ENCODE peak calls at places on chromosomes 6 and 20, in four cellular contexts. One of them, this sample, is unnamed.

GRCh38 chr6:93786474-93787330 is 367.3 kb upstream of the EPHA7 start:
- DNase-seq in HL-60: no peak
- DNase-seq in K562: no peak
- DNase-seq in GM12878: no peak
- DNase-seq in this sample: no peak

GRCh38 chr6:26494117-26494516 is 6.0 kb upstream of the BTN1A1 start:
- DNase-seq in HL-60: no peak
- DNase-seq in K562: no peak
- DNase-seq in GM12878: no peak
- DNase-seq in this sample: no peak

GRCh38 chr20:12072945-12073245 is 155.2 kb downstream of the BTBD3 start:
- DNase-seq in HL-60: no peak
- DNase-seq in K562: no peak
- DNase-seq in GM12878: no peak
- DNase-seq in this sample: no peak

GRCh38 chr6:97841763-97842162 is 558.7 kb upstream of the MMS22L start:
- DNase-seq in HL-60: no peak
- DNase-seq in K562: no peak
- DNase-seq in GM12878: no peak
- DNase-seq in this sample: no peak

GRCh38 chr20:56826971-56827645 is 198.0 kb downstream of the TFAP2C start:
- DNase-seq in HL-60: no peak
- DNase-seq in K562: no peak
- DNase-seq in GM12878: no peak
- DNase-seq in this sample: no peak

GRCh38 chr6:41638801-41639555 is 710 bp downstream of the MDFI start:
- DNase-seq in HL-60: no peak
- DNase-seq in K562: no peak
- DNase-seq in GM12878: no peak
- DNase-seq in this sample: no peak

GRCh38 chr20:51233345-51233744 is 210.4 kb upstream of the KCNG1 start:
- DNase-seq in HL-60: no peak
- DNase-seq in K562: no peak
- DNase-seq in GM12878: no peak
- DNase-seq in this sample: no peak

GRCh38 chr6:85677243-85677956 is 34.7 kb upstream of the SYNCRIP start:
- DNase-seq in HL-60: no peak
- DNase-seq in K562: no peak
- DNase-seq in GM12878: no peak
- DNase-seq in this sample: no peak

GRCh38 chr6:39517763-39518162 is 195.3 kb upstream of the KCNK16 start:
- DNase-seq in HL-60: no peak
- DNase-seq in K562: no peak
- DNase-seq in GM12878: no peak
- DNase-seq in this sample: no peak

GRCh38 chr6:36852481-36853147 is 13.4 kb upstream of the CPNE5 start:
- DNase-seq in HL-60: peak; percentile 38
- DNase-seq in K562: no peak
- DNase-seq in GM12878: no peak
- DNase-seq in this sample: no peak

GRCh38 chr6:19413323-19413722 is 423.8 kb upstream of the ID4 start:
- DNase-seq in HL-60: no peak
- DNase-seq in K562: no peak
- DNase-seq in GM12878: no peak
- DNase-seq in this sample: no peak

GRCh38 chr20:36571564-36572504 is 1.6 kb upstream of the TGIF2 start:
- DNase-seq in HL-60: no peak
- DNase-seq in K562: peak; percentile 70
- DNase-seq in GM12878: no peak
- DNase-seq in this sample: no peak

GRCh38 chr20:63542696-63543095 is 4.9 kb downstream of the SRMS start:
- DNase-seq in HL-60: no peak
- DNase-seq in K562: no peak
- DNase-seq in GM12878: no peak
- DNase-seq in this sample: peak; percentile 88

GRCh38 chr6:34129753-34130152 is 16.1 kb downstream of the GRM4 start:
- DNase-seq in HL-60: no peak
- DNase-seq in K562: no peak
- DNase-seq in GM12878: no peak
- DNase-seq in this sample: no peak

GRCh38 chr20:49742948-49743347 is 29.3 kb upstream of the B4GALT5 start:
- DNase-seq in HL-60: no peak
- DNase-seq in K562: no peak
- DNase-seq in GM12878: no peak
- DNase-seq in this sample: no peak

GRCh38 chr20:42531675-42531985 is 658.1 kb downstream of the PTPRT start:
- DNase-seq in HL-60: peak; percentile 17
- DNase-seq in K562: no peak
- DNase-seq in GM12878: no peak
- DNase-seq in this sample: no peak

GRCh38 chr20:20513720-20514119 is 145.8 kb downstream of the INSM1 start:
- DNase-seq in HL-60: no peak
- DNase-seq in K562: no peak
- DNase-seq in GM12878: no peak
- DNase-seq in this sample: no peak

GRCh38 chr6:56752009-56752408 is 109.3 kb upstream of the DST start:
- DNase-seq in HL-60: no peak
- DNase-seq in K562: no peak
- DNase-seq in GM12878: no peak
- DNase-seq in this sample: no peak

GRCh38 chr6:56746767-56747504 is 104.2 kb upstream of the DST start:
- DNase-seq in HL-60: no peak
- DNase-seq in K562: no peak
- DNase-seq in GM12878: no peak
- DNase-seq in this sample: no peak

GRCh38 chr6:56751604-56752003 is 108.9 kb upstream of the DST start:
- DNase-seq in HL-60: no peak
- DNase-seq in K562: no peak
- DNase-seq in GM12878: no peak
- DNase-seq in this sample: no peak

GRCh38 chr6:56752534-56752933 is 109.8 kb upstream of the DST start:
- DNase-seq in HL-60: no peak
- DNase-seq in K562: no peak
- DNase-seq in GM12878: no peak
- DNase-seq in this sample: no peak

GRCh38 chr6:56749632-56750151 is 107.0 kb upstream of the DST start:
- DNase-seq in HL-60: no peak
- DNase-seq in K562: no peak
- DNase-seq in GM12878: no peak
- DNase-seq in this sample: no peak
- TF ChIP-seq SPI1 in HL-60: no peak
- TF ChIP-seq SPI1 in K562: no peak
- TF ChIP-seq SPI1 in GM12878: no peak
- TF ChIP-seq SPI1 in this sample: no peak

GRCh38 chr6:3984494-3984893 is 94.4 kb downstream of the FAM217A start:
- DNase-seq in HL-60: no peak
- DNase-seq in K562: no peak
- DNase-seq in GM12878: no peak
- DNase-seq in this sample: no peak

GRCh38 chr6:3987072-3987471 is 91.9 kb downstream of the FAM217A start:
- DNase-seq in HL-60: no peak
- DNase-seq in K562: no peak
- DNase-seq in GM12878: no peak
- DNase-seq in this sample: no peak

GRCh38 chr6:3981917-3982316 is 97.0 kb downstream of the FAM217A start:
- DNase-seq in HL-60: no peak
- DNase-seq in K562: no peak
- DNase-seq in GM12878: no peak
- DNase-seq in this sample: no peak

GRCh38 chr6:3987576-3987975 is 91.4 kb downstream of the FAM217A start:
- DNase-seq in HL-60: no peak
- DNase-seq in K562: no peak
- DNase-seq in GM12878: no peak
- DNase-seq in this sample: no peak

GRCh38 chr6:3986241-3986640 is 92.7 kb downstream of the FAM217A start:
- DNase-seq in HL-60: no peak
- DNase-seq in K562: no peak
- DNase-seq in GM12878: no peak
- DNase-seq in this sample: no peak
- TF ChIP-seq SPI1 in HL-60: no peak
- TF ChIP-seq SPI1 in K562: no peak
- TF ChIP-seq SPI1 in GM12878: no peak
- TF ChIP-seq SPI1 in this sample: no peak

DNA sequence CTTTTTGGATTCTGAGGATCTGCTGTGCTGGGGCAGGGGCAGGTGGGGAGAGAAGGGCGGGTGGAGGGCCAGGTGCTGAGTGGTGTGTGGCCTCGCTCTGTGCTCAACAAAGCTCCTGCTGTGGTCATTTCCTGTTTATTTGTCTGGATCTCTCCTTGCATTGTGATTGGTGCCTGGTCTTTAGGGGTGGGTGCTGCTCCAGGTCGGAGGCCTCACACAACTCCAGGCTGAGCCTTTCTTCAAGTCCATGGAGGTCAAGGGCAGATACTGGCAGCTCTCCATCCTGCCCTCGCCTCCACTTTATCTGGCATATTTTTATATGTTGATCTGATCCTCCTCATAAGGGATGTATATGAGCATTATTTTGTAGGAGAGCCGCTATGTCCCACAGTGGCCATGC is 36.2 kb downstream of the HLA-F start:
- DNase-seq in HL-60: no peak
- DNase-seq in K562: no peak
- DNase-seq in GM12878: no peak
- DNase-seq in this sample: no peak
- TF ChIP-seq SPI1 in HL-60: no peak
- TF ChIP-seq SPI1 in K562: no peak
- TF ChIP-seq SPI1 in GM12878: no peak
- TF ChIP-seq SPI1 in this sample: no peak

DNA sequence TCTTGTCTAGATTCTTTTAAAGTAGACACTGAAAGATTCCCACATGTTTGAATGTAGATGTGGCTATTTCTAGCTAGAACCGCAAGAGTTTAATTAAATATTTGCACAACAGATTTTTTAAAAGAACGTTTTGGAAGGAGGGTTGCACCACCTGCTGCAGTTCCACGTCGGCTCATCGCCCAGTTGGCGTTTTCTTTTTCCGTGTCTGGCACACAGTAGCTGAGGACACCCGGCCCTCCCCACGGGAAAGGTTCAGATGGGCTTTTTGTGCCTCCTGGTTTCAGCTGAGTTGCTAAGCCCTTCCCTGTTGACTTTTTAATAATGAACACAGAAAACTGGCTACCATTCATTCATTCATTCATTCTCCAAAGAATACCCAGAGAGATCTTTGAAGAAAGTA is 41.7 kb upstream of the DOK5 start:
- DNase-seq in HL-60: no peak
- DNase-seq in K562: no peak
- DNase-seq in GM12878: no peak
- DNase-seq in this sample: no peak
- TF ChIP-seq SPI1 in HL-60: no peak
- TF ChIP-seq SPI1 in K562: no peak
- TF ChIP-seq SPI1 in GM12878: no peak
- TF ChIP-seq SPI1 in this sample: no peak